ENCODE peak calls at places on chromosome 6, in four cellular contexts. M is SK-N-SH, A is psoas muscle, R is IMR-90. J is an unnamed sample.
A peak's percentile ranks its signal among the peaks of the same experiment; 100 is the strongest.

GRCh38 chr6:89369009-89369408 is 16.5 kb upstream of the UBE2J1 start:
- DNase-seq in M (no peak), A (no peak), R (peak; percentile 46), J (peak; percentile 17)

GRCh38 chr6:25473447-25473846 is 178.6 kb upstream of the SCGN start:
- DNase-seq in M (no peak), A (no peak), R (no peak), J (no peak)

GRCh38 chr6:158645064-158646022 is 800 bp upstream of the DYNLT1 start:
- DNase-seq in M (no peak), A (no peak), R (no peak), J (no peak)

GRCh38 chr6:71489736-71490135 is 201.1 kb downstream of the OGFRL1 start:
- DNase-seq in M (no peak), A (no peak), R (peak; percentile 90), J (peak; percentile 72)

GRCh38 chr6:47810885-47811284 is 29.1 kb downstream of the OPN5 start:
- DNase-seq in M (no peak), A (no peak), R (no peak), J (no peak)

GRCh38 chr6:147204843-147205311 is 660 bp downstream of the STXBP5 start:
- DNase-seq in M (no peak), A (no peak), R (peak; percentile 10), J (no peak)

GRCh38 chr6:30722280-30723112 is 2.3 kb downstream of the TUBB start:
- DNase-seq in M (peak; percentile 73), A (peak; percentile 81), R (peak; percentile 69), J (peak; percentile 48)

GRCh38 chr6:160102956-160103824 is 18.4 kb upstream of the SLC22A1 start:
- DNase-seq in M (peak; percentile 45), A (no peak), R (peak; percentile 11), J (peak; percentile 6)

GRCh38 chr6:47414517-47415167 is 62.9 kb upstream of the CD2AP start:
- DNase-seq in M (no peak), A (no peak), R (peak; percentile 48), J (peak; percentile 5)

GRCh38 chr6:28243946-28244345 is 8.1 kb downstream of the ZKSCAN4 start:
- DNase-seq in M (no peak), A (no peak), R (no peak), J (no peak)

GRCh38 chr6:9614778-9615177 is 800.1 kb downstream of the TFAP2A start:
- DNase-seq in M (no peak), A (no peak), R (no peak), J (no peak)

GRCh38 chr6:31070711-31071197 is 41.6 kb downstream of the C6orf15 start:
- DNase-seq in M (no peak), A (no peak), R (peak; percentile 84), J (peak; percentile 54)

GRCh38 chr6:53432318-53433161 is 83.8 kb upstream of the ELOVL5 start:
- DNase-seq in M (no peak), A (no peak), R (peak; percentile 81), J (peak; percentile 21)

GRCh38 chr6:95670011-95670463 is 92.7 kb downstream of the MANEA start:
- DNase-seq in M (no peak), A (peak; percentile 7), R (no peak), J (no peak)

GRCh38 chr6:46734867-46735719 is at the start of gene PLA2G7:
- DNase-seq in M (peak; percentile 35), A (peak; percentile 15), R (no peak), J (peak; percentile 8)

GRCh38 chr6:169664227-169664626 is 37.6 kb downstream of the WDR27 start:
- DNase-seq in M (no peak), A (no peak), R (no peak), J (no peak)

GRCh38 chr6:26194329-26194701 is 107.1 kb downstream of the HFE start:
- DNase-seq in M (no peak), A (no peak), R (no peak), J (no peak)

GRCh38 chr6:144661101-144661806 is 376.1 kb downstream of the UTRN start:
- DNase-seq in M (no peak), A (no peak), R (peak; percentile 42), J (no peak)

GRCh38 chr6:30740993-30741784 is 1.3 kb downstream of the FLOT1 start:
- DNase-seq in M (no peak), A (no peak), R (peak; percentile 45), J (no peak)

GRCh38 chr6:169326067-169326799 is 72.6 kb upstream of the THBS2 start:
- DNase-seq in M (peak; percentile 33), A (no peak), R (peak; percentile 52), J (peak; percentile 26)

GRCh38 chr6:90233994-90234393 is 62.6 kb downstream of the BACH2 start:
- DNase-seq in M (no peak), A (no peak), R (no peak), J (no peak)

GRCh38 chr6:41037107-41037900 is 1.7 kb downstream of the UNC5CL start:
- DNase-seq in M (no peak), A (no peak), R (no peak), J (no peak)

GRCh38 chr6:41715779-41716515 is 19.5 kb downstream of the TFEB start:
- DNase-seq in M (no peak), A (no peak), R (no peak), J (no peak)

DNA sequence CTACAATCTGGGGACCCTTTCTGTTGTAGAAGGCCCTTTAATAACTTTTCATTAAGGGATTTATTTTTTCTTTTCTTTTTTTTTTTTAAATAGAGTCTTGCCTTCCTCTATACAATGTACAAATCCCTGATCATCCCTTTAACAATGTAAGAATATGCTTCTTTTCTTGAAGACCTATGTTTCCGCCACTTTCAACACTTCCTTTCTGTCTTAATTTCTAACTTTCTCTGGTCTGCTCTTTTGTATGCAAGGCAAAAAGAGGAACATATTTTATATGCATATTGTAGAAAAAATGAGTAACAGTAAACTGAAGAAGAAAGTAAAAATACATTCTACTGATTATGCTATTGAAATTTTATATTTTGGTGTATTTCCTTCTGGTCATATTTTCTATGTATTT is 484.6 kb downstream of the TFAP2B start:
- DNase-seq in M (no peak), A (no peak), R (no peak), J (no peak)
- H3K4me3 ChIP-seq in M (no peak overlapping the region), A (no peak overlapping the region), R (no peak overlapping the region), J (no peak overlapping the region)

GRCh38 chr6:110799655-110800054 is 15.6 kb downstream of the CDK19 start:
- DNase-seq in M (no peak), A (no peak), R (no peak), J (no peak)
- H3K9me3 ChIP-seq in M (no peaks in the 10 kb centered on the region), A (no peaks in the 10 kb centered on the region), R (no peaks in the 10 kb centered on the region), J (peaks cover 5% of the 10 kb centered on the region)

DNA sequence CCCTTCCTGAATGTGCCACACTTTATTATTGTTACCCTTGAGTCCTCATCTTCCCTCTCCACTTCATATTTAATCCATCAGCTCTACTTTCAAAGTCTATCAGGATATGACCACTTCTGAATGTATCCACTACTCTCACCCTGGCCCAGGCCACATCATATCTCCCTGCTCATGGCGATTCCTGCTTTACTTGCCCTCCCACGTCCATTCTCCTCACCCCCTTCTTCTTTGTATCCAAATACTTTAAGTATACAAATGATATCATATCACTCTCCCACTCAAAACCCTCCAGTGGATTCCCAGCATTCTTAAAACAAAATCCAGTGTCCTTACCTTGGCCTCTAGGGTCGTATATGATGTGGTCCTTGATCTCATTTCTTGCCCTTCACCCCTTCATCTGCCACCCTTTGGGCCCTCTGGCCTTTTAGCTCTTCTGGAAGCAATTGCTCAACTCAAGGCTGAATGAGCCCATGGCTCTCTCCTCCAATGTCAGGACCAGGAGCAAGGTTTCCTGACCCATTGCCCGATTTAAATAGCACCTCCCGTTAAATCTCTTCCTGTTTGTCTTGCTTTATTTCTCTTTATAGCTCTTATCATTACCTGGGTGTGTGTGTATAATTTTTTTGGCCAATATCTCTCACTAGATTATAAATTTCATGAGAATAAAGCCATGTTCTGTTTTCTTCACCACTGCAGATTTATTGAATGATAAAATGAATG is 205.9 kb upstream of the ECI2 start:
- DNase-seq in M (no peak), A (no peak), R (no peak), J (no peak)
- H3K4me3 ChIP-seq in M (no peak overlapping the region), A (no peak overlapping the region), R (no peak overlapping the region), J (no peak overlapping the region)

GRCh38 chr6:100457251-100457990 is 7.3 kb downstream of the SIM1 start:
- DNase-seq in M (no peak), A (no peak), R (no peak), J (no peak)
- H3K9me3 ChIP-seq in M (no peaks in the 10 kb centered on the region), A (no peaks in the 10 kb centered on the region), R (peaks cover 42% of the 10 kb centered on the region), J (peaks cover 7% of the 10 kb centered on the region)

GRCh38 chr6:3201388-3201787 is 26.1 kb downstream of the TUBB2B start:
- DNase-seq in M (no peak), A (no peak), R (no peak), J (no peak)
- H3K4me3 ChIP-seq in M (no peak overlapping the region), A (no peak overlapping the region), R (no peak overlapping the region), J (no peak overlapping the region)

GRCh38 chr6:168216741-168217140 is 102.8 kb downstream of the DACT2 start:
- DNase-seq in M (no peak), A (no peak), R (no peak), J (no peak)
- H3K9me3 ChIP-seq in M (no peaks in the 10 kb centered on the region), A (no peaks in the 10 kb centered on the region), R (peaks cover 34% of the 10 kb centered on the region), J (no peaks in the 10 kb centered on the region)

DNA sequence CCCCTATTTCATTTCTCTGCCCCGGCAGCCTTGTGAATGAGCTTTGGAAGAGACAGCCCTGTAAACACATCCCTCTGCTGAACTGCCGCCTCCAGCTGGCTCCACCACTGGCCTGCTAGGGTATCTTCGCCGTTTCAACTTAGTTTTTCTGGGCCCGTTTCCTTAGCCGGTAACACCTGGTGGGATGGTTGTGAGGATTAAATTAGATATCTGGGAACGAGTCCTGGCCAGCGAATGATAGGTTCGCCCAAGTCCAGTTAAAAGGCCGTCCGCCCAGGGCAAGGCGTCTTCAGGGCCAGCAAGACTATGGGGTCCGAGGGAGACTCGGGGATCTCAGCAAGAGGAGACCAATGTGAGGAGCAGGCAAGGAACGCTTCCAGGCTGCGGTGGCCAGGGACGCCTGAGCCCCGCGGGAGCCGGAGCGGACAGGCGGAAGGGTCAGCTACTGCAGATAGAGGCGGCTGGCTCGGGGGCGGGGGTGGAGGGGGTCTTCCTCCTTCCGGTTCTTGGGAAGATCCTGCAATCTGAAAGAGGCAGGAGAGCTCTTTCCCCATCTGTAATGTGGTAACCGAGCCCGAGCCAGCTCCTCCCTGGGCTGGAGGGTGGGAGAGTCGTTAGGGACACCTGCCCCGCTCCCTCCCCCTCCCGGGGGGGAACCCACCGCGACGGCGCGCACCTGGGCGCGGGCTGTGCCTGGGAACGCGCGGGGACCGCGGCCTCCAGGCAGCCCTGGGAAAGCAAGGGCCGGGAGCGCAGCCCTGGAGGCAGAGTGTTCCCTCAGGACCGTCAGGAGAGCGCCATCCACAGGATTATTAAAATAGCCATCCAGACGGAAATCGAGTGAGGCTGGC is 4.5 kb upstream of the PTCRA start:
- DNase-seq in M (peak; percentile 32), A (no peak), R (no peak), J (no peak)
- H3K4me3 ChIP-seq in M (no peak overlapping the region), A (peak overlapping the region; percentile 34), R (no peak overlapping the region), J (no peak overlapping the region)

DNA sequence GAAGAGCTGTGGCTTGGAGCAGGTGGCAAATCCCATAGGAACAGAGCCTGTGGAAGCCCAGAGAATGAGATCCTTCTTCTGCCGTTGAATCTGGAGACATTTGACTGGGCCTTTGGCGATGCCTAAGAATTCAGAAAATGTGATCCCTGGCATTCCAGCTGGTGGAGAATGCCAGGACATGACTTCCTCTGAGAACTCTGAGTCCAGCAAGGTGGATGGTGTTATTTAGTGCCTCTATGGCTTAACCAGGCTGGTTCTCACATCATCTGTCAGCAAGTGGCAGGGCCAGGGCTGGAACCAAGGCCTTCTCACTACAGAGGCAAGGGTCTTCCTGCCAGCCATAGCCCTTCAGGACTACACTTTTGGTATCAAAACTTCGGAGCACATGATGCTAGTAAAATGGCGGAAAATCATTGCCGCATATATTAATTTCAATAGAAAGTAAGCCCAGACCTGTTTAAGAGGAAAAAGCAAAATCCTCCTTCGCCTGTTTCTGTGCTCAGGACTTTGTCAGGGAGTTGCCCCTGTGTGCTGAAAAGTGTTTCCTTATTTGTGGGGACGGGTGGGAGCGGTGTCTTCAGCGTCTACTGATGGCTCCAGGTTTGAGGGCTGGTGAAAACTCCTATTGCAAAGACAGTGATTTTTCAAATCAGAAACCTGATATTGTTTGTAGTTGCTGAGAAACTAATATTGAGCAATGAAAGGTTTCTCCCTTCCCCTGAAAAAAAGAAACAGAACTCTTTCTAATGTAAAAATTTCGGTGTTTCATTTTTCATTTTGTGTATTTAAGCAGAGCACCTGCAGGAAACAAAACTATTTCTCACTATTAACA is 23.9 kb downstream of the DUSP22 start:
- DNase-seq in M (no peak), A (no peak), R (no peak), J (peak; percentile 36)
- H3K9me3 ChIP-seq in M (no peaks in the 10 kb centered on the region), A (no peaks in the 10 kb centered on the region), R (no peaks in the 10 kb centered on the region), J (no peaks in the 10 kb centered on the region)